ENCODE peak calls at places on chromosomes 6 and 20, in ten cellular contexts. J is body of pancreas, X is uterus, H is DND-41, W is suprapubic skin, N is Panc1, O is transverse colon, P is hepatocyte, D is cardiac muscle cell, Z is OCI-LY7. I is an unnamed sample. For H3K36me3 and H3K4me1, the result is how much of the 10 kb centered on the place peaks cover.

GRCh38 chr6:33118525-33119123 is 42.8 kb downstream of the HLA-DPB1 start:
- DNase-seq in D (peak), P (peak), H (no peak), Z (peak), N (no peak), J (no peak), W (no peak), X (no peak), O (no peak), I (no peak)

GRCh38 chr6:166172546-166172945 is 4.9 kb upstream of the TBXT start:
- DNase-seq in X (no peak), H (no peak), D (no peak), N (no peak), J (no peak), Z (no peak), O (no peak), W (no peak), P (no peak), I (no peak)

GRCh38 chr6:32086661-32087573 is 22.2 kb downstream of the TNXB start:
- DNase-seq in P (no peak), H (no peak), N (no peak), X (peak), W (no peak), Z (no peak), O (no peak), D (peak), J (no peak), I (no peak)

GRCh38 chr6:116268589-116269293 is 11.0 kb downstream of the TSPYL1 start:
- DNase-seq in P (peak), W (no peak), X (no peak), N (peak), O (no peak), H (no peak), Z (peak), D (peak), J (no peak), I (no peak)

GRCh38 chr20:46681032-46681854 is 8.0 kb downstream of the TP53RK start:
- DNase-seq in O (peak), W (no peak), J (peak), H (peak), N (peak), D (peak), P (peak), Z (peak), X (peak), I (no peak)

GRCh38 chr20:4195499-4195898 is 180.1 kb upstream of the RNF24 start:
- DNase-seq in X (no peak), H (no peak), D (peak), N (no peak), J (no peak), P (no peak), O (no peak), W (no peak), Z (no peak), I (no peak)

GRCh38 chr6:74991573-74992332 is 214.1 kb downstream of the COL12A1 start:
- DNase-seq in O (no peak), D (peak), P (no peak), W (no peak), N (no peak), X (no peak), J (no peak), H (no peak), Z (no peak), I (no peak)

GRCh38 chr6:88872962-88873361 is 90.5 kb downstream of the RNGTT start:
- DNase-seq in H (no peak), X (no peak), N (no peak), W (no peak), Z (no peak), D (no peak), J (no peak), O (no peak), P (peak), I (no peak)

GRCh38 chr20:63976980-63977391 is 2.5 kb downstream of the SAMD10 start:
- DNase-seq in P (no peak), X (no peak), D (no peak), N (no peak), Z (no peak), O (no peak), J (no peak), H (no peak), W (no peak), I (no peak)

GRCh38 chr20:9903048-9903651 is 64.3 kb upstream of the PAK5 start:
- DNase-seq in D (peak), J (no peak), P (peak), X (no peak), Z (peak), O (no peak), H (no peak), W (no peak), N (no peak), I (no peak)

GRCh38 chr6:144993870-144994269 is 708.7 kb downstream of the UTRN start:
- DNase-seq in Z (no peak), J (no peak), X (no peak), D (no peak), H (no peak), W (no peak), N (no peak), P (no peak), O (no peak), I (no peak)

GRCh38 chr6:82987416-82987815 is 78.2 kb downstream of the UBE3D start:
- DNase-seq in W (no peak), N (no peak), H (no peak), P (no peak), J (no peak), D (no peak), O (no peak), Z (no peak), X (no peak), I (no peak)

GRCh38 chr6:86192123-86192522 is 549.4 kb upstream of the SYNCRIP start:
- DNase-seq in P (peak), D (no peak), W (no peak), X (no peak), H (peak), N (no peak), Z (peak), O (no peak), J (peak), I (no peak)

GRCh38 chr6:109690373-109690739 is 646 bp downstream of the AK9 start:
- DNase-seq in P (peak), O (peak), W (no peak), H (peak), N (no peak), X (peak), Z (peak), J (peak), D (no peak), I (no peak)

GRCh38 chr6:42993445-42993844 is 9.1 kb downstream of the PPP2R5D start:
- DNase-seq in Z (no peak), N (no peak), P (no peak), H (no peak), D (no peak), O (no peak), W (no peak), J (no peak), X (no peak), I (no peak)

GRCh38 chr20:21982559-21982958 is 277.1 kb downstream of the PAX1 start:
- DNase-seq in N (no peak), Z (no peak), X (no peak), H (no peak), O (no peak), D (no peak), J (no peak), W (no peak), P (no peak), I (no peak)

GRCh38 chr6:117613920-117614535 is 11.7 kb upstream of the GOPC start:
- DNase-seq in D (no peak), X (no peak), J (no peak), P (no peak), Z (no peak), N (no peak), O (no peak), W (no peak), H (no peak), I (peak)

GRCh38 chr6:131258816-131259476 is 123.7 kb downstream of the AKAP7 start:
- DNase-seq in H (no peak), W (no peak), D (no peak), J (no peak), P (peak), N (no peak), O (peak), X (peak), Z (no peak), I (no peak)

GRCh38 chr20:10357974-10358373 is 76.0 kb downstream of the MKKS start:
- DNase-seq in J (no peak), O (no peak), P (no peak), N (no peak), H (no peak), X (no peak), W (no peak), Z (no peak), D (peak), I (no peak)

GRCh38 chr6:84639396-84639795 is 125.0 kb downstream of the TBX18 start:
- DNase-seq in J (no peak), P (no peak), Z (no peak), O (no peak), W (no peak), H (no peak), D (no peak), N (no peak), X (no peak), I (no peak)

GRCh38 chr20:1775117-1775516 is 117.5 kb upstream of the SIRPG start:
- DNase-seq in P (no peak), D (peak), H (no peak), W (no peak), O (no peak), X (no peak), Z (no peak), N (no peak), J (no peak), I (no peak)

GRCh38 chr20:62917720-62918119 is 8.6 kb downstream of the DIDO1 start:
- DNase-seq in X (no peak), J (no peak), W (peak), H (no peak), Z (no peak), P (no peak), N (no peak), D (no peak), O (no peak), I (no peak)

GRCh38 chr20:61582196-61582923 is 330.3 kb downstream of the CDH4 start:
- DNase-seq in H (no peak), X (no peak), J (no peak), W (no peak), O (no peak), Z (no peak), D (no peak), N (no peak), P (no peak), I (no peak)

GRCh38 chr20:52076164-52076563 is 115.4 kb downstream of the ZFP64 start:
- DNase-seq in D (peak), N (no peak), J (no peak), X (no peak), Z (no peak), H (no peak), W (no peak), O (no peak), P (no peak), I (no peak)

GRCh38 chr6:132813173-132813856 is 1.1 kb upstream of the RPS12 start:
- DNase-seq in J (peak), D (peak), O (peak), X (peak), P (peak), N (no peak), Z (peak), W (no peak), H (peak), I (no peak)

GRCh38 chr6:33160728-33161323 is 31.4 kb downstream of the COL11A2 start:
- DNase-seq in X (no peak), W (no peak), O (peak), H (no peak), J (peak), D (peak), P (peak), Z (no peak), N (no peak), I (peak)

GRCh38 chr6:165439928-165440554 is 130.6 kb upstream of the C6orf118 start:
- DNase-seq in H (no peak), X (no peak), O (no peak), N (peak), J (no peak), W (no peak), P (peak), Z (peak), D (peak), I (peak)

GRCh38 chr6:158316022-158316421 is 3.8 kb downstream of the TULP4 start:
- DNase-seq in O (no peak), J (no peak), W (no peak), P (no peak), H (no peak), D (no peak), Z (no peak), X (no peak), N (no peak), I (no peak)

GRCh38 chr20:53711333-53712211 is 117.9 kb upstream of the ZNF217 start:
- DNase-seq in J (no peak), X (no peak), W (no peak), D (no peak), Z (no peak), P (no peak), N (no peak), O (no peak), H (no peak), I (no peak)

GRCh38 chr6:12246900-12247299 is 43.3 kb upstream of the EDN1 start:
- DNase-seq in N (no peak), J (no peak), Z (no peak), X (no peak), O (no peak), P (no peak), H (no peak), D (no peak), W (no peak), I (no peak)

GRCh38 chr20:36645998-36646397 is at the start of gene SLA2:
- DNase-seq in O (peak), N (no peak), D (no peak), W (no peak), H (peak), P (no peak), Z (peak), X (no peak), J (no peak), I (no peak)

GRCh38 chr20:10004900-10005299 is 29.9 kb upstream of the ANKEF1 start:
- DNase-seq in Z (no peak), H (no peak), X (no peak), D (no peak), O (no peak), P (no peak), N (no peak), J (no peak), W (no peak), I (no peak)

GRCh38 chr6:159311618-159312017 is 142.4 kb downstream of the FNDC1 start:
- DNase-seq in J (no peak), D (peak), X (no peak), N (no peak), H (no peak), W (no peak), O (no peak), P (no peak), Z (peak), I (no peak)

GRCh38 chr20:2995796-2996195 is 47.6 kb upstream of the GNRH2 start:
- DNase-seq in D (no peak), Z (no peak), H (no peak), W (no peak), X (no peak), P (no peak), N (no peak), J (no peak), O (no peak), I (no peak)
- H3K36me3 ChIP-seq in D (under half), Z (under half), H (half or more), W (half or more), X (under half), P (under half), N (under half), J (under half), O (under half), I (half or more)

GRCh38 chr20:38153401-38153800 is 11.7 kb downstream of the TGM2 start:
- DNase-seq in H (no peak), P (no peak), W (no peak), X (no peak), D (no peak), N (no peak), Z (no peak), O (no peak), J (no peak), I (no peak)
- H3K4me1 ChIP-seq in H (under half), P (under half), W (under half), X (under half), D (under half), N (under half), Z (under half), O (under half), J (under half), I (under half)

GRCh38 chr20:40807094-40807623 is 118.1 kb upstream of the MAFB start:
- DNase-seq in P (no peak), N (no peak), O (no peak), W (no peak), J (no peak), X (no peak), D (no peak), H (no peak), Z (no peak), I (no peak)

GRCh38 chr20:40805592-40805991 is 116.6 kb upstream of the MAFB start:
- DNase-seq in Z (no peak), H (no peak), N (no peak), J (no peak), P (no peak), D (no peak), W (no peak), X (no peak), O (no peak), I (no peak)

GRCh38 chr20:40798066-40798465 is 109.0 kb upstream of the MAFB start:
- DNase-seq in W (no peak), P (no peak), J (no peak), D (no peak), H (no peak), N (no peak), X (no peak), O (no peak), Z (no peak), I (no peak)

GRCh38 chr20:40803381-40803780 is 114.3 kb upstream of the MAFB start:
- DNase-seq in W (no peak), P (no peak), X (no peak), Z (no peak), N (no peak), O (no peak), H (no peak), D (no peak), J (no peak), I (no peak)

DNA sequence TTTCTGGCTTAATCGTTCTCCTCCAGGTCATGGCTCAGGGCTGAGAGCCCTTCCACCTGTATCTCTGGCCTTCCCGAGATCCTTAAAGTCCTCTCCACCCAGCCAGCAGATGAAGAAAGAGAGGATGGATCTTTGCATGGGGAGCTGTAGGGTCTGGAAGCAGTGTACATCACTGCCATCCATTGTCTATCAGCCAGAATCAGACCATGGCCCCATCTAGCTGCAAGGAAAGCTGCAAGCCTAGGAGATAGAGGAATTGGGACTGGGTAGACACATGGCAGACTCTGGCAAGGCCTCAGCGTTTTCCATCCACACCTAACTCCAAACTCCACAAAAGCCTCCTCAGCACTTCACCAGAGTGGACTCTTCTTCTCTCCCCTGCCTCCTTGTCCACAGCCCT is 113.8 kb upstream of the MAFB start:
- DNase-seq in O (no peak), P (no peak), D (no peak), W (no peak), N (no peak), Z (no peak), X (no peak), J (no peak), H (no peak), I (no peak)
- H3K4me3 ChIP-seq in O (no peak), P (no peak), D (no peak), W (no peak), N (no peak), Z (no peak), X (no peak), J (no peak), H (no peak), I (no peak)

GRCh38 chr6:35587167-35587566 is 74.5 kb upstream of the TULP1 start:
- DNase-seq in Z (no peak), N (no peak), J (no peak), P (no peak), X (no peak), D (no peak), W (no peak), H (no peak), O (no peak), I (no peak)
- H3K36me3 ChIP-seq in Z (half or more), N (under half), J (under half), P (under half), X (under half), D (under half), W (half or more), H (under half), O (under half), I (under half)